ENCODE peak calls at places on chromosomes 2 and 18, in ten cellular contexts. I is upper lobe of right lung, C is left lung, G is AG10803, S is IMR-90, Q is WTC11, B is fibroblast of lung, A is GM20000, U is Calu3, J is ovary. T is an unnamed sample.

GRCh38 chr2:84959494-84960156 is 11.3 kb upstream of the KCMF1 start:
- DNase-seq in U (no peak), C (no peak), A (no peak), J (no peak), I (no peak), S (peak), G (peak), B (peak), Q (peak), T (no peak)

GRCh38 chr2:160365691-160366367 is 127.8 kb downstream of the RBMS1 start:
- DNase-seq in J (peak), A (no peak), U (no peak), Q (no peak), C (no peak), B (peak), I (no peak), G (peak), S (no peak), T (no peak)

GRCh38 chr18:55427951-55428350 is 160.0 kb downstream of the TCF4 start:
- DNase-seq in A (no peak), S (no peak), Q (no peak), J (no peak), I (no peak), G (peak), U (no peak), C (no peak), B (no peak), T (no peak)

GRCh38 chr2:187138240-187138639 is 289.3 kb upstream of the ZSWIM2 start:
- DNase-seq in S (peak), B (peak), U (peak), A (peak), G (peak), I (no peak), C (peak), Q (peak), J (peak), T (peak)

GRCh38 chr2:202609381-202610145 is 25.2 kb upstream of the FAM117B start:
- DNase-seq in I (no peak), G (peak), S (no peak), U (no peak), J (no peak), Q (no peak), B (no peak), C (no peak), A (peak), T (no peak)

GRCh38 chr2:43408784-43409160 is 182.4 kb upstream of the ZFP36L2 start:
- DNase-seq in I (no peak), U (no peak), S (no peak), J (no peak), C (no peak), G (no peak), A (no peak), B (no peak), Q (no peak), T (no peak)

GRCh38 chr18:77039196-77040140 is 93.1 kb downstream of the MBP start:
- DNase-seq in C (no peak), S (no peak), G (no peak), U (no peak), J (no peak), A (no peak), B (peak), I (no peak), Q (no peak), T (no peak)

GRCh38 chr18:13572721-13573120 is 153.6 kb downstream of the FAM210A start:
- DNase-seq in C (no peak), S (no peak), J (no peak), Q (no peak), B (no peak), U (no peak), G (no peak), I (no peak), A (no peak), T (no peak)

GRCh38 chr2:165793779-165794519 is at the start of gene GALNT3:
- DNase-seq in U (peak), Q (peak), I (peak), J (peak), B (no peak), A (peak), S (no peak), G (no peak), C (peak), T (no peak)

GRCh38 chr2:202883987-202884675 is 12.6 kb upstream of the ICA1L start:
- DNase-seq in I (no peak), J (no peak), S (peak), G (peak), C (no peak), Q (no peak), A (no peak), U (no peak), B (peak), T (peak)

GRCh38 chr2:84749442-84749841 is 131.4 kb downstream of the TRABD2A start:
- DNase-seq in S (no peak), I (no peak), U (no peak), J (no peak), C (no peak), A (no peak), B (no peak), Q (no peak), G (no peak), T (no peak)

GRCh38 chr2:240043279-240043990 is 9.9 kb downstream of the OR6B3 start:
- DNase-seq in Q (no peak), C (peak), A (no peak), B (no peak), S (no peak), J (no peak), U (no peak), G (no peak), I (no peak), T (no peak)

GRCh38 chr2:200373973-200374416 is 67.5 kb downstream of the SPATS2L start:
- DNase-seq in U (no peak), Q (no peak), J (no peak), G (no peak), S (no peak), I (no peak), C (no peak), B (no peak), A (peak), T (no peak)

GRCh38 chr2:117071556-117072102 is 742.9 kb upstream of the DDX18 start:
- DNase-seq in B (no peak), J (peak), A (no peak), G (no peak), I (peak), C (peak), Q (no peak), U (no peak), S (no peak), T (no peak)

GRCh38 chr2:206783718-206784117 is 18.3 kb downstream of the FASTKD2 start:
- DNase-seq in S (no peak), C (no peak), J (no peak), A (no peak), I (no peak), G (no peak), Q (peak), U (peak), B (peak), T (no peak)
- TF ChIP-seq CTCF in S (peak), C (no peak), J (no peak), A (peak), I (peak), G (peak), Q (no peak), U (peak), B (peak), T (peak)

DNA sequence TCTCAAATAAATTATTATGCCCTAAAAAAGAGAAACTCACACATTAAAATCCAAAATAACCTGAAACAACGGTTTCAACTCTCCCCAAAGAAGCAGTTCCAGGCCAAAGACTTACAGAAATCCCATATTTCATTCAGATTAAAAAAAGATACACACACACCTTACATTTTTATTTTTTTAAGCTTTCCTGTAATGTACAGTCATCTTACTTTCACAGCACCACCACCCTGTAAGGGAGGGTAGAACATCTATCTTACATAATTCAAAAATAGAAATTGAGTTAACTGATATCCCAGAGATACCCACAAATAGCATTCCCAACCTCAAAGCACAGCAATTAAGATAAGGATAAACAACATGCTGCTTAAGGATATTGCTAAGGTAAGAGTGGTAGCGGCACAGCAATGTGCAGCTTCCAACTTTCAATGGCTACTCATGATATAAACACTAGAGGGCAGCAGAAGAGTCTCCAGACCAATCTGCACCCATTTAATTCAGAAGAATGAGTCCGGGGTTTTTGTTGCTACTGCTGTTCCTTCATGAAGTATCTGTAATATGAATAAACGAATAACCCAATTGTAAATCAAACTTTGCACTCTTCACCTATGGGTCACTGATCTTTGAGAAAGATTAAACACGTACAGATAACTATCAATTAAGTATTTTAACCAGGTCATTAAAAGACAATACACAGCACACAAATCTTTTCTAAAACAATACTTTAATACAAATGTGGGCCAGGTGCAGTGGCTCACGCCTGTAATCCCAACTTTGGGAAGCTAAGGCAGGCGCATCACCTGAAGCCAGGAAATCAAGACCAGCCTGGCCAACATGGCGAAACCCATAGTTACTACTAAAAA is 11.3 kb downstream of the GFPT1 start:
- DNase-seq in S (peak), Q (no peak), A (no peak), G (peak), J (no peak), B (peak), C (no peak), U (no peak), I (no peak), T (peak)
- TF ChIP-seq CTCF in S (peak), Q (peak), A (peak), G (peak), J (no peak), B (peak), C (peak), U (peak), I (peak), T (peak)

DNA sequence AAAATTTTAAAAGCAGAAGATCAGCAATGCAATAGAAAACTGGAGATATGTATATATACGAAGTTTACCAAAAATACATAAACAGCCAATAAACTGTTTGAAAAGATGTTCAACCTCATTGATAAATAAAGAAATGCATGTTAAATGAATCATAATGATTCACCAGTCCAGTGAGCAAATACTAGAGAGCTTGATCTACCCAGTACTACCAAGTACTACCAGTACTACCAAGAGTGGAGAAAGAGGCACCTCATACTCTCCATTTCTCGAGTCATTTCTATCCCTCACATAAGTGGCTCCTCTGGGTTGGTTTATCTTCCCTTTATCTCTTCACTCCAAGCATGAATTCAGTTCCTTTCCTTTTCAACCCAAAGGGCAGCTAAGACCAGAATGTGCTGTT is 138.9 kb downstream of the MREG start:
- DNase-seq in S (peak), B (no peak), A (no peak), I (no peak), J (no peak), C (no peak), Q (no peak), G (peak), U (no peak), T (peak)
- TF ChIP-seq CTCF in S (no peak), B (no peak), A (no peak), I (no peak), J (no peak), C (no peak), Q (no peak), G (no peak), U (no peak), T (no peak)

GRCh38 chr2:218465987-218466633 is 47.2 kb downstream of the VIL1 start:
- DNase-seq in J (no peak), G (peak), S (peak), I (no peak), U (no peak), B (peak), C (no peak), A (no peak), Q (no peak), T (peak)
- TF ChIP-seq CTCF in J (peak), G (peak), S (peak), I (peak), U (peak), B (no peak), C (peak), A (no peak), Q (no peak), T (peak)

GRCh38 chr2:237581751-237582746 is 8.5 kb downstream of the RAB17 start:
- DNase-seq in S (peak), G (peak), Q (no peak), U (no peak), B (peak), A (peak), I (peak), C (peak), J (peak), T (peak)
- TF ChIP-seq CTCF in S (peak), G (peak), Q (no peak), U (no peak), B (peak), A (peak), I (peak), C (peak), J (peak), T (peak)

GRCh38 chr18:67710639-67711038 is 194.1 kb upstream of the DSEL start:
- DNase-seq in S (no peak), B (no peak), I (no peak), U (peak), J (no peak), C (no peak), Q (peak), A (no peak), G (no peak), T (no peak)
- TF ChIP-seq CTCF in S (no peak), B (no peak), I (peak), U (peak), J (no peak), C (peak), Q (peak), A (no peak), G (no peak), T (peak)

DNA sequence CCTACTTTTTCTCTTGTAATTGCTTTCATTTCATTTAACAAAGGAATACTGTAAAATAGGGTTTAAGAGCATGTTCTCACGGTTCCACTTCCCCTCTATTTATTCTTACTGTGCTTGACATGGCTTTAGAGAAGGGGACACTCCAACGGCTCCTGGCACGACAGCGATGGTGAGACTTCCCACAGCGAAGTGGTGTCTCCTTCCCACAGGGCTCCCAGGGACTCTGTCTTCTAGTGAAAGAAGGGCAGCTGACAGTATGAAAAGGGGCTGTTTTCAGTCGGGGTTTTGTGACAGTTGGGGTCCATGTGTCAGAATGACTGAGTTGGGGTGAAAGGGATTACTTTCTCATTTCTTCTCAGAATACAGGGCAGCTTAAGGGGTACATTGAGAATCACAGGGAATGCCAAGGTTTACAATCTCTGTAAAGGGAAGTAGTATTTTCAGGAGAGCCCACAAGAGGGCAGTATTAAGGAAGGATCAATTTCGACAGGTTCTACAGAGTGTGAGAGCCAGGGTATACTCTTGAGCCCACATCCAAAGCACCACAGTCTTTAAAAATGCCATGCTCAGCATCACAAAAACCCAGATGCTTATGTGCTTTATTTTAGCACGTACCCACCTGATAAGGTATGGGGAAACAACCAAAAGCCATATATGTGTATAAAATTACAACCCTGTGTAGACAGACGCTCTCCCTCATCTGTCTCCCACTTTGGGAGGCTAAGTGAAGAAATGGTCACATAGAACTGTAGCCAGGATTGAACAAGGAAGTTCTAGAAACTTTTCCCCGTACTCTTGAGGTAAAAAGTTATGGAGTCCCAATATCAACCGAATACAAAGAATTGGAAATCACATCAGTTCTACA is 31.3 kb upstream of the RAPGEF4 start:
- DNase-seq in C (no peak), G (peak), U (peak), A (peak), I (no peak), S (peak), B (no peak), Q (no peak), J (no peak), T (peak)
- TF ChIP-seq CTCF in C (peak), G (peak), U (peak), A (peak), I (peak), S (peak), B (peak), Q (peak), J (no peak), T (peak)

GRCh38 chr2:10007921-10008808 is 35.2 kb upstream of the KLF11 start:
- DNase-seq in B (no peak), C (no peak), S (no peak), A (no peak), I (no peak), J (no peak), Q (no peak), G (peak), U (no peak), T (no peak)
- TF ChIP-seq CTCF in B (no peak), C (no peak), S (no peak), A (no peak), I (no peak), J (no peak), Q (no peak), G (peak), U (no peak), T (no peak)